ENCODE peak calls at places on chromosomes 11 and 22, in four cellular contexts. Y is islet precursor cell, D is sciatic nerve, P is ELR. O is an unnamed sample.

GRCh38 chr11:118895093-118896039 is 11.7 kb downstream of the CXCR5 start:
- DNase-seq in Y (no peak), P (no peak), D (no peak), O (peak; percentile 71)

GRCh38 chr11:31767665-31768064 is 43.5 kb downstream of the PAX6 start:
- DNase-seq in D (no peak), P (no peak), Y (no peak), O (no peak)

GRCh38 chr22:30444632-30445437 is 19.3 kb downstream of the MTFP1 start:
- DNase-seq in Y (peak; percentile 80), D (no peak), P (peak; percentile 79), O (peak; percentile 93)

GRCh38 chr11:18105802-18106574 is at the start of gene SAAL1:
- DNase-seq in P (peak; percentile 85), D (peak; percentile 90), Y (peak; percentile 90), O (peak; percentile 96)

GRCh38 chr11:18791175-18792065 is at the start of gene PTPN5:
- DNase-seq in Y (no peak), P (no peak), D (no peak), O (peak; percentile 83)

GRCh38 chr11:85694385-85694980 is 8.5 kb upstream of the CCDC89 start:
- DNase-seq in D (no peak), P (peak; percentile 65), Y (no peak), O (no peak)

GRCh38 chr11:113168804-113169342 is 145.5 kb upstream of the TTC12 start:
- DNase-seq in D (no peak), P (no peak), Y (no peak), O (no peak)

GRCh38 chr11:131033151-131033651 is 116.9 kb upstream of the SNX19 start:
- DNase-seq in P (peak; percentile 94), Y (peak; percentile 97), D (no peak), O (peak; percentile 77)

GRCh38 chr11:43222215-43222614 is 89.6 kb upstream of the API5 start:
- DNase-seq in P (peak; percentile 10), Y (peak; percentile 59), D (no peak), O (no peak)

GRCh38 chr11:87456499-87456898 is 418.8 kb downstream of the TMEM135 start:
- DNase-seq in D (no peak), P (no peak), Y (no peak), O (no peak)

GRCh38 chr11:107844041-107844440 is 14.5 kb downstream of the SLC35F2 start:
- DNase-seq in D (no peak), P (peak; percentile 90), Y (peak; percentile 95), O (no peak)

GRCh38 chr11:78082146-78082545 is 2.5 kb upstream of the NDUFC2 start:
- DNase-seq in D (no peak), P (no peak), Y (no peak), O (no peak)

GRCh38 chr11:79237676-79238075 is 203.2 kb downstream of the TENM4 start:
- DNase-seq in P (peak; percentile 37), D (no peak), Y (peak; percentile 66), O (no peak)

GRCh38 chr22:37696657-37697539 is at the start of gene TRIOBP:
- DNase-seq in D (peak; percentile 93), P (peak; percentile 97), Y (peak; percentile 100), O (peak; percentile 100)

GRCh38 chr11:14764899-14765527 is 121.4 kb downstream of the PDE3B start:
- DNase-seq in P (peak; percentile 47), D (no peak), Y (no peak), O (no peak)

GRCh38 chr11:107769189-107769588 is 57.3 kb upstream of the SLN start:
- DNase-seq in Y (peak; percentile 76), D (no peak), P (peak; percentile 83), O (no peak)

GRCh38 chr11:124068711-124069110 is 27.6 kb upstream of the OR10G7 start:
- DNase-seq in Y (no peak), P (no peak), D (no peak), O (no peak)

GRCh38 chr11:10302744-10303557 is 1.9 kb upstream of the ADM start:
- DNase-seq in P (peak; percentile 79), Y (peak; percentile 76), D (peak; percentile 93), O (peak; percentile 81)

O was measured in endodermal cell.